ENCODE peak calls at places on chromosomes 1 and 21, in ten cellular contexts. X is Karpas-422, A is aorta, M is transverse colon, O is ovary, K is mucosa of descending colon, P is trophoblast cell, E is H1, W is endothelial cell of umbilical vein, J is fibroblast of lung. S is an unnamed sample. For H3K4me1, the result is how much of the 10 kb centered on the place peaks cover.

GRCh38 chr1:117610036-117610435 is 4.2 kb downstream of the TENT5C start:
- DNase-seq in P (no peak), E (no peak), O (no peak), A (no peak), K (no peak), J (no peak), X (no peak), W (no peak), M (no peak), S (no peak)

GRCh38 chr1:226210571-226211176 is 12.8 kb upstream of the MIXL1 start:
- DNase-seq in K (no peak), O (no peak), X (no peak), W (no peak), P (no peak), M (no peak), J (no peak), A (no peak), E (no peak), S (no peak)

GRCh38 chr1:180946056-180946455 is 33.4 kb downstream of the KIAA1614 start:
- DNase-seq in M (no peak), K (no peak), P (peak), O (no peak), E (no peak), X (no peak), J (no peak), W (no peak), A (no peak), S (no peak)

GRCh38 chr1:76140227-76140626 is 65.7 kb downstream of the ST6GALNAC3 start:
- DNase-seq in P (no peak), M (peak), J (no peak), E (peak), A (no peak), W (no peak), K (no peak), X (no peak), O (no peak), S (no peak)

GRCh38 chr1:36342426-36343185 is 19.2 kb upstream of the EVA1B start:
- DNase-seq in J (peak), X (peak), M (peak), K (peak), O (peak), A (peak), P (peak), E (peak), W (peak), S (peak)

GRCh38 chr21:45979141-45979631 is 2.4 kb upstream of the COL6A1 start:
- DNase-seq in E (peak), A (peak), P (no peak), W (no peak), K (peak), X (no peak), M (peak), J (no peak), O (peak), S (peak)

GRCh38 chr1:84299536-84300260 is 1.8 kb upstream of the SAMD13 start:
- DNase-seq in J (peak), P (no peak), E (no peak), O (no peak), X (no peak), M (no peak), W (peak), A (no peak), K (no peak), S (no peak)

GRCh38 chr1:55257958-55258357 is 42.8 kb upstream of the USP24 start:
- DNase-seq in J (peak), P (no peak), K (no peak), E (no peak), A (no peak), M (peak), W (no peak), O (no peak), X (no peak), S (no peak)

GRCh38 chr1:30770150-30770549 is 12.6 kb upstream of the LAPTM5 start:
- DNase-seq in X (no peak), P (no peak), J (no peak), E (no peak), A (no peak), O (no peak), M (no peak), K (no peak), W (no peak), S (no peak)

GRCh38 chr1:93615201-93616150 is 66.2 kb downstream of the BCAR3 start:
- DNase-seq in W (peak), P (no peak), K (no peak), O (no peak), J (peak), E (no peak), M (peak), A (no peak), X (no peak), S (no peak)

GRCh38 chr1:62076286-62076685 is 118.4 kb upstream of the L1TD1 start:
- DNase-seq in X (no peak), M (no peak), K (no peak), E (no peak), J (peak), O (no peak), A (no peak), W (peak), P (no peak), S (no peak)

GRCh38 chr1:183807549-183808168 is 2.7 kb downstream of the RGL1 start:
- DNase-seq in J (peak), W (no peak), P (peak), O (peak), K (peak), X (no peak), M (peak), A (no peak), E (no peak), S (peak)

GRCh38 chr1:7893529-7894180 is 40.8 kb upstream of the UTS2 start:
- DNase-seq in M (no peak), O (no peak), J (peak), E (no peak), A (peak), W (no peak), P (no peak), K (no peak), X (no peak), S (no peak)

GRCh38 chr1:183776731-183777130 is 28.2 kb upstream of the RGL1 start:
- DNase-seq in W (no peak), M (no peak), X (no peak), E (no peak), A (no peak), P (no peak), O (no peak), K (no peak), J (peak), S (no peak)

GRCh38 chr1:47656719-47657685 is 219.2 kb downstream of the FOXD2 start:
- DNase-seq in M (no peak), A (peak), W (peak), X (no peak), K (no peak), O (no peak), J (peak), P (no peak), E (no peak), S (peak)

GRCh38 chr1:42085596-42085995 is 67.6 kb upstream of the GUCA2B start:
- DNase-seq in K (no peak), P (no peak), E (no peak), X (no peak), M (no peak), J (peak), A (no peak), W (no peak), O (no peak), S (no peak)

GRCh38 chr21:23162213-23162946 is 2164.2 kb downstream of the NCAM2 start:
- DNase-seq in W (peak), K (no peak), E (no peak), P (no peak), A (no peak), M (no peak), O (no peak), X (no peak), J (no peak), S (no peak)

GRCh38 chr1:52056110-52056936 is at the start of gene BTF3L4:
- DNase-seq in X (peak), K (peak), O (peak), P (peak), A (peak), E (peak), J (peak), W (peak), M (peak), S (peak)

GRCh38 chr1:154906621-154907081 is 29.9 kb downstream of the PMVK start:
- DNase-seq in A (no peak), P (no peak), W (no peak), J (peak), O (no peak), K (no peak), E (no peak), M (peak), X (no peak), S (no peak)

GRCh38 chr1:156801409-156802121 is 15.1 kb downstream of the SH2D2A start:
- DNase-seq in W (no peak), X (no peak), J (peak), P (no peak), A (no peak), M (no peak), O (no peak), K (no peak), E (no peak), S (no peak)

GRCh38 chr1:16984717-16985116 is 4.3 kb upstream of the MFAP2 start:
- DNase-seq in O (peak), J (peak), X (no peak), A (peak), M (peak), E (peak), W (peak), P (peak), K (peak), S (peak)

GRCh38 chr1:85952460-85952859 is 204.1 kb downstream of the COL24A1 start:
- DNase-seq in E (no peak), K (no peak), A (no peak), O (no peak), P (no peak), M (no peak), W (peak), J (peak), X (no peak), S (no peak)

GRCh38 chr1:109959974-109960744 is 24.4 kb upstream of the AHCYL1 start:
- DNase-seq in E (no peak), M (no peak), J (peak), O (no peak), K (no peak), A (no peak), W (no peak), P (peak), X (no peak), S (no peak)

GRCh38 chr1:119784127-119784781 is 15.5 kb upstream of the HMGCS2 start:
- DNase-seq in O (peak), A (peak), E (no peak), P (peak), J (peak), W (no peak), K (peak), X (no peak), M (peak), S (peak)

GRCh38 chr21:36202721-36203602 is 46.3 kb downstream of the DOP1B start:
- DNase-seq in K (no peak), P (peak), W (no peak), A (no peak), E (no peak), X (no peak), J (no peak), M (no peak), O (no peak), S (no peak)

GRCh38 chr1:115527746-115528145 is 114.0 kb upstream of the VANGL1 start:
- DNase-seq in O (no peak), E (peak), W (no peak), A (no peak), M (no peak), K (no peak), X (no peak), P (no peak), J (no peak), S (no peak)

GRCh38 chr1:21673277-21673780 is 4.2 kb upstream of the RAP1GAP start:
- DNase-seq in K (peak), J (peak), X (no peak), P (no peak), E (peak), A (peak), O (peak), M (peak), W (peak), S (peak)

GRCh38 chr21:36211660-36212512 is 55.3 kb downstream of the DOP1B start:
- DNase-seq in W (no peak), J (peak), O (no peak), X (no peak), P (peak), A (peak), M (no peak), K (no peak), E (no peak), S (no peak)

GRCh38 chr1:216702170-216702569 is 21.1 kb downstream of the ESRRG start:
- DNase-seq in X (peak), K (no peak), J (no peak), P (no peak), M (no peak), W (no peak), E (no peak), A (no peak), O (no peak), S (no peak)

GRCh38 chr1:906532-907420 is 16.9 kb upstream of the SAMD11 start:
- DNase-seq in M (peak), P (no peak), W (no peak), A (peak), X (peak), E (peak), J (peak), O (peak), K (peak), S (peak)

GRCh38 chr21:28342229-28342810 is 650.4 kb downstream of the LTN1 start:
- DNase-seq in X (no peak), E (no peak), O (no peak), W (no peak), P (no peak), K (no peak), M (no peak), J (no peak), A (no peak), S (no peak)

GRCh38 chr1:26277261-26277661 is 2.6 kb upstream of the SH3BGRL3 start:
- DNase-seq in M (peak), A (no peak), O (no peak), X (peak), J (no peak), K (no peak), P (no peak), E (no peak), W (no peak), S (no peak)

GRCh38 chr1:224430511-224431113 is 4.0 kb downstream of the WDR26 start:
- DNase-seq in X (peak), P (no peak), K (no peak), A (no peak), E (no peak), J (peak), W (peak), O (no peak), M (no peak), S (no peak)

GRCh38 chr1:62318756-62319544 is at the start of gene KANK4:
- DNase-seq in E (peak), W (no peak), O (no peak), K (no peak), M (peak), P (peak), J (no peak), X (no peak), A (no peak), S (no peak)

GRCh38 chr1:152699746-152700145 is 1.6 kb downstream of the LCE2A start:
- DNase-seq in J (no peak), K (no peak), A (no peak), M (no peak), X (no peak), O (no peak), E (no peak), P (peak), W (no peak), S (no peak)

GRCh38 chr21:39660596-39660995 is 47.9 kb downstream of the B3GALT5 start:
- DNase-seq in A (no peak), W (peak), J (peak), K (no peak), M (peak), X (no peak), O (no peak), E (no peak), P (no peak), S (no peak)

GRCh38 chr1:33002006-33002405 is 34.7 kb downstream of the AK2 start:
- DNase-seq in A (no peak), M (no peak), O (no peak), P (no peak), W (no peak), J (no peak), X (no peak), K (no peak), E (no peak), S (no peak)
- H3K4me1 ChIP-seq in A (under half), M (under half), O (under half), P (under half), W (half or more), J (under half), X (under half), K (under half), E (under half), S (under half)

GRCh38 chr21:44018813-44019567 is 6.9 kb downstream of the TRAPPC10 start:
- DNase-seq in K (no peak), W (no peak), M (no peak), X (no peak), P (no peak), O (no peak), A (no peak), J (no peak), E (no peak), S (no peak)
- H3K4me1 ChIP-seq in K (under half), W (under half), M (under half), X (under half), P (under half), O (under half), A (under half), J (under half), E (under half), S (under half)

GRCh38 chr1:118617916-118618315 is 370.2 kb downstream of the TBX15 start:
- DNase-seq in O (no peak), E (no peak), K (no peak), A (no peak), J (no peak), W (no peak), M (no peak), X (no peak), P (no peak), S (no peak)

GRCh38 chr1:118618618-118619340 is 369.4 kb downstream of the TBX15 start:
- DNase-seq in J (no peak), K (no peak), E (no peak), P (no peak), M (no peak), A (no peak), X (no peak), W (no peak), O (no peak), S (peak)

GRCh38 chr1:118615066-118615465 is 373.1 kb downstream of the TBX15 start:
- DNase-seq in E (no peak), M (no peak), J (no peak), X (no peak), A (no peak), P (no peak), O (no peak), K (no peak), W (no peak), S (no peak)
- H3K4me1 ChIP-seq in E (under half), M (under half), J (under half), X (under half), A (under half), P (under half), O (under half), K (under half), W (under half), S (under half)

GRCh38 chr1:68375919-68376318 is 73.8 kb downstream of the RPE65 start:
- DNase-seq in W (no peak), E (no peak), O (no peak), K (no peak), X (no peak), J (no peak), P (no peak), M (no peak), A (no peak), S (no peak)

GRCh38 chr1:68378296-68379084 is 71.3 kb downstream of the RPE65 start:
- DNase-seq in M (no peak), X (no peak), E (no peak), J (peak), O (no peak), W (peak), P (no peak), A (no peak), K (no peak), S (no peak)

GRCh38 chr1:68377098-68377497 is 72.7 kb downstream of the RPE65 start:
- DNase-seq in E (no peak), K (no peak), W (no peak), J (no peak), M (no peak), A (no peak), P (no peak), O (no peak), X (no peak), S (no peak)

GRCh38 chr1:68376441-68376840 is 73.3 kb downstream of the RPE65 start:
- DNase-seq in E (no peak), P (no peak), J (no peak), A (no peak), X (no peak), K (no peak), W (no peak), O (no peak), M (no peak), S (no peak)

GRCh38 chr1:68379085-68379478 is 70.7 kb downstream of the RPE65 start:
- DNase-seq in J (no peak), W (peak), M (no peak), P (no peak), X (no peak), O (no peak), A (no peak), K (no peak), E (no peak), S (no peak)
- H3K4me1 ChIP-seq in J (under half), W (under half), M (under half), P (under half), X (under half), O (under half), A (under half), K (under half), E (under half), S (under half)

GRCh38 chr1:88398338-88398737 is 285.7 kb upstream of the PKN2 start:
- DNase-seq in J (no peak), K (no peak), E (no peak), M (no peak), A (no peak), P (peak), O (no peak), W (no peak), X (no peak), S (no peak)

GRCh38 chr1:88399690-88400089 is 284.4 kb upstream of the PKN2 start:
- DNase-seq in O (no peak), A (no peak), J (no peak), P (no peak), X (no peak), W (no peak), M (no peak), K (no peak), E (no peak), S (no peak)

DNA sequence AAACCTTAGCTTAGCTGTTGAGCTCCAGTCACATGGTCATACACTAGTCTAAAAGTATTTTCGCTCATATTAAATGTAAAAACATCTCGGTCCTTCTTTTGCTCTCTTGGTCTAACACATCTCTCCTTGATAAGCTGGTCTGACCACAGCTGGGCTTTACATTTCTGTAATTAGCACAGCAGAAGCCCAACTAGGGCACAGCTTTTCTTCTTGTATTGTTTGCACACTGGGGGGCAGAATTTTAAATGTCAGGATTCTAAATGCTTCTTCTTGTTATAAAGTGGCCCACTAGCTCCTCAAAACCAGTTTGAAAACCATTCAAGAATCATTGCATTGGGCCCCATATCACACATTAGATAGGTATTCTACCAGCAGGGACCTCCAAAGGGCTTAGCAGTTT is 289.1 kb upstream of the PKN2 start:
- DNase-seq in M (no peak), A (no peak), O (no peak), X (no peak), J (peak), K (no peak), P (peak), W (no peak), E (no peak), S (no peak)
- H3K4me1 ChIP-seq in M (under half), A (under half), O (under half), X (under half), J (under half), K (under half), P (under half), W (under half), E (under half), S (under half)

DNA sequence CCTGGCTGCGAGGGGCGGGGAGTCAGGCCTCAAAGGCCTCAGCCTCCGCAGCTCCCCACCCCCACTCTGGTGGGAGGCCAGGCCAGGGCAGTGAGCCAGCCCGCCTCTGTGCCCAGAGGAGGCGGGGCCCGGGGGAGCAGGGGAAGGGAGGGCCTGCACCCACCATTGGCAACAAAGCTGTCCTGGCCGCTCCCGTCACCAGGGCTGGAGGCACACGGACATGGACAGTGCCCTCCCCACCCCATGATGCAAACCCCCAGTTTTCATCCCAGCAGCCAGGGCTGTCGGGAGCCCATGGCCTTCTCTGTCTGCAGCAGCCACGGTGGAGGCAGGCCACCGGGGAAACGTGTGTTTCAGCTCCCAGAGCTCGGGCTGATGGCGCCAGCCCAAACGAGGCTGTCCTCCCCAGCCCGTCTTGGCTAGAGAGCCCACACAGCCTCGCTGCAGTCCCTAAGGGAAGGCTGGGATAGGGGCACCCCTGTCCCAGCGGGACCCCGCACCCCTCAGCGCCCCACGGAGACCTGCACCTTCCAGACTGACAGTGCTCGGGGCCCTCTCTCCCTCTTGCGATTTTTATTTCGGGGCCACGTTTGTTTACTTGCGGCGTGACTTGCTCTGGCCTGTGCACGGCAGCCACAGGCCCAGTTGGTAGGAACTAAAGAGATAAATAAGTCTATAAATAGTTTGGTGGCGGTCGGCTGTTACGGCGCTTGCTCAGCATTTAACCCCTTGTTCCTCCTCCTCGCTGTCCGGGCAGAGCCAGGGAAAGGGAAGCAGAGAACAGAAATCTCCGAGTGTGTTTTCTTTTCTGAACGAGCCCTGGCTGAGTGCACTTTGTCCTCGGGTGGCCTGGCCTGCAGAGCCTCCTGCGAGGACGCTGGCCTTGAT is 101.8 kb downstream of the PRDM16 start:
- DNase-seq in M (peak), E (no peak), J (peak), K (peak), O (peak), X (no peak), P (no peak), A (peak), W (no peak), S (peak)
- H3K4me1 ChIP-seq in M (under half), E (under half), J (under half), K (under half), O (under half), X (under half), P (under half), A (under half), W (under half), S (under half)

GRCh38 chr1:50278352-50278878 is 144.8 kb downstream of the DMRTA2 start:
- DNase-seq in X (no peak), O (no peak), W (no peak), P (no peak), E (no peak), A (no peak), J (no peak), M (no peak), K (no peak), S (no peak)
- H3K4me1 ChIP-seq in X (under half), O (under half), W (under half), P (under half), E (under half), A (under half), J (under half), M (under half), K (under half), S (under half)

S was measured in right cardiac atrium.